ENCODE peak calls at places on chromosomes 6 and 20, in four cellular contexts. One of them, this sample, is unnamed.

GRCh38 chr6:16947461-16948159 is 154.2 kb upstream of the STMND1 start:
- DNase-seq in heart left ventricle: no peak
- DNase-seq in ureter: peak
- DNase-seq in mesothelial cell of epicardium: no peak
- DNase-seq in this sample: peak

GRCh38 chr6:81781624-81782023 is 29.1 kb upstream of the TENT5A start:
- DNase-seq in ureter: no peak
- DNase-seq in heart left ventricle: no peak
- DNase-seq in mesothelial cell of epicardium: no peak
- DNase-seq in this sample: no peak

GRCh38 chr6:131602913-131603312 is 25.1 kb downstream of the MED23 start:
- DNase-seq in heart left ventricle: no peak
- DNase-seq in ureter: no peak
- DNase-seq in mesothelial cell of epicardium: no peak
- DNase-seq in this sample: no peak

GRCh38 chr20:53243152-53243551 is 271.0 kb downstream of the TSHZ2 start:
- DNase-seq in mesothelial cell of epicardium: no peak
- DNase-seq in heart left ventricle: no peak
- DNase-seq in ureter: no peak
- DNase-seq in this sample: no peak

GRCh38 chr6:157428418-157429202 is 47.6 kb downstream of the ZDHHC14 start:
- DNase-seq in ureter: no peak
- DNase-seq in mesothelial cell of epicardium: no peak
- DNase-seq in heart left ventricle: no peak
- DNase-seq in this sample: peak

GRCh38 chr6:118894425-118895240 is 681 bp downstream of the ASF1A start:
- DNase-seq in ureter: peak
- DNase-seq in mesothelial cell of epicardium: peak
- DNase-seq in heart left ventricle: peak
- DNase-seq in this sample: peak

GRCh38 chr20:46985671-46986070 is 91.0 kb downstream of the EYA2 start:
- DNase-seq in heart left ventricle: no peak
- DNase-seq in mesothelial cell of epicardium: no peak
- DNase-seq in ureter: no peak
- DNase-seq in this sample: no peak

GRCh38 chr6:41693281-41693838 is 42.0 kb downstream of the TFEB start:
- DNase-seq in heart left ventricle: peak
- DNase-seq in mesothelial cell of epicardium: no peak
- DNase-seq in ureter: no peak
- DNase-seq in this sample: no peak

GRCh38 chr6:16725145-16725864 is 36.0 kb downstream of the ATXN1 start:
- DNase-seq in heart left ventricle: no peak
- DNase-seq in mesothelial cell of epicardium: no peak
- DNase-seq in ureter: no peak
- DNase-seq in this sample: no peak